ENCODE peak calls at places on chromosomes 11 and 22, in ten cellular contexts. One of them, this sample, is unnamed.

GRCh38 chr11:74141274-74141695 is 29.5 kb downstream of the C2CD3 start:
- DNase-seq in H1: no peak
- DNase-seq in H54: no peak
- DNase-seq in stomach: peak
- DNase-seq in right lobe of liver: no peak
- DNase-seq in body of pancreas: no peak
- DNase-seq in lower leg skin: no peak
- DNase-seq in transverse colon: peak
- DNase-seq in Peyer's patch: no peak
- DNase-seq in K562: no peak
- DNase-seq in this sample: no peak

GRCh38 chr22:30843245-30843644 is 125.3 kb downstream of the MORC2 start:
- DNase-seq in H1: no peak
- DNase-seq in H54: no peak
- DNase-seq in stomach: peak
- DNase-seq in right lobe of liver: no peak
- DNase-seq in body of pancreas: no peak
- DNase-seq in lower leg skin: peak
- DNase-seq in transverse colon: no peak
- DNase-seq in Peyer's patch: no peak
- DNase-seq in K562: no peak
- DNase-seq in this sample: no peak

GRCh38 chr11:135004495-135004894 is 592.5 kb upstream of the B3GAT1 start:
- DNase-seq in H1: no peak
- DNase-seq in H54: no peak
- DNase-seq in stomach: no peak
- DNase-seq in right lobe of liver: no peak
- DNase-seq in body of pancreas: no peak
- DNase-seq in lower leg skin: no peak
- DNase-seq in transverse colon: no peak
- DNase-seq in Peyer's patch: no peak
- DNase-seq in K562: no peak
- DNase-seq in this sample: no peak

GRCh38 chr11:30244255-30244654 is 13.4 kb downstream of the FSHB start:
- DNase-seq in H1: no peak
- DNase-seq in H54: peak
- DNase-seq in stomach: no peak
- DNase-seq in right lobe of liver: no peak
- DNase-seq in body of pancreas: no peak
- DNase-seq in lower leg skin: no peak
- DNase-seq in transverse colon: no peak
- DNase-seq in Peyer's patch: no peak
- DNase-seq in K562: no peak
- DNase-seq in this sample: no peak

GRCh38 chr11:120918257-120918656 is 105.6 kb upstream of the TBCEL start:
- DNase-seq in H1: no peak
- DNase-seq in H54: no peak
- DNase-seq in stomach: no peak
- DNase-seq in right lobe of liver: no peak
- DNase-seq in body of pancreas: no peak
- DNase-seq in lower leg skin: no peak
- DNase-seq in transverse colon: no peak
- DNase-seq in Peyer's patch: no peak
- DNase-seq in K562: no peak
- DNase-seq in this sample: no peak

GRCh38 chr11:45816614-45817013 is 11.7 kb downstream of the SLC35C1 start:
- DNase-seq in H1: peak
- DNase-seq in H54: no peak
- DNase-seq in stomach: no peak
- DNase-seq in right lobe of liver: peak
- DNase-seq in body of pancreas: no peak
- DNase-seq in lower leg skin: no peak
- DNase-seq in transverse colon: peak
- DNase-seq in Peyer's patch: no peak
- DNase-seq in K562: no peak
- DNase-seq in this sample: no peak

GRCh38 chr22:41352058-41352457 is 29.7 kb upstream of the TEF start:
- DNase-seq in H1: no peak
- DNase-seq in H54: peak
- DNase-seq in stomach: no peak
- DNase-seq in right lobe of liver: no peak
- DNase-seq in body of pancreas: no peak
- DNase-seq in lower leg skin: no peak
- DNase-seq in transverse colon: no peak
- DNase-seq in Peyer's patch: no peak
- DNase-seq in K562: no peak
- DNase-seq in this sample: no peak

GRCh38 chr11:97607301-97608000 is 1217.6 kb downstream of the JRKL start:
- DNase-seq in H1: no peak
- DNase-seq in H54: no peak
- DNase-seq in stomach: no peak
- DNase-seq in right lobe of liver: no peak
- DNase-seq in body of pancreas: no peak
- DNase-seq in lower leg skin: no peak
- DNase-seq in transverse colon: no peak
- DNase-seq in Peyer's patch: no peak
- DNase-seq in K562: no peak
- DNase-seq in this sample: no peak

GRCh38 chr11:67435031-67435726 is 2.3 kb downstream of the PTPRCAP start:
- DNase-seq in H1: no peak
- DNase-seq in H54: no peak
- DNase-seq in stomach: no peak
- DNase-seq in right lobe of liver: no peak
- DNase-seq in body of pancreas: no peak
- DNase-seq in lower leg skin: no peak
- DNase-seq in transverse colon: no peak
- DNase-seq in Peyer's patch: no peak
- DNase-seq in K562: no peak
- DNase-seq in this sample: no peak

GRCh38 chr11:67437082-67437821 is at the start of gene PTPRCAP:
- DNase-seq in H1: no peak
- DNase-seq in H54: no peak
- DNase-seq in stomach: peak
- DNase-seq in right lobe of liver: no peak
- DNase-seq in body of pancreas: no peak
- DNase-seq in lower leg skin: no peak
- DNase-seq in transverse colon: peak
- DNase-seq in Peyer's patch: peak
- DNase-seq in K562: peak
- DNase-seq in this sample: no peak

GRCh38 chr11:67434395-67434881 is 3.0 kb downstream of the PTPRCAP start:
- DNase-seq in H1: no peak
- DNase-seq in H54: no peak
- DNase-seq in stomach: no peak
- DNase-seq in right lobe of liver: no peak
- DNase-seq in body of pancreas: no peak
- DNase-seq in lower leg skin: no peak
- DNase-seq in transverse colon: no peak
- DNase-seq in Peyer's patch: no peak
- DNase-seq in K562: no peak
- DNase-seq in this sample: no peak

GRCh38 chr11:67436459-67437081 is 912 bp downstream of the PTPRCAP start:
- DNase-seq in H1: peak
- DNase-seq in H54: no peak
- DNase-seq in stomach: peak
- DNase-seq in right lobe of liver: no peak
- DNase-seq in body of pancreas: no peak
- DNase-seq in lower leg skin: no peak
- DNase-seq in transverse colon: peak
- DNase-seq in Peyer's patch: peak
- DNase-seq in K562: peak
- DNase-seq in this sample: peak

GRCh38 chr11:67435727-67436458 is 1.6 kb downstream of the PTPRCAP start:
- DNase-seq in H1: no peak
- DNase-seq in H54: no peak
- DNase-seq in stomach: no peak
- DNase-seq in right lobe of liver: no peak
- DNase-seq in body of pancreas: no peak
- DNase-seq in lower leg skin: no peak
- DNase-seq in transverse colon: no peak
- DNase-seq in Peyer's patch: no peak
- DNase-seq in K562: no peak
- DNase-seq in this sample: no peak
- TF ChIP-seq POLR2A in H1: no peak
- TF ChIP-seq POLR2A in H54: peak
- TF ChIP-seq POLR2A in stomach: no peak
- TF ChIP-seq POLR2A in right lobe of liver: no peak
- TF ChIP-seq POLR2A in body of pancreas: no peak
- TF ChIP-seq POLR2A in lower leg skin: no peak
- TF ChIP-seq POLR2A in transverse colon: peak
- TF ChIP-seq POLR2A in Peyer's patch: no peak
- TF ChIP-seq POLR2A in K562: peak
- TF ChIP-seq POLR2A in this sample: no peak

DNA sequence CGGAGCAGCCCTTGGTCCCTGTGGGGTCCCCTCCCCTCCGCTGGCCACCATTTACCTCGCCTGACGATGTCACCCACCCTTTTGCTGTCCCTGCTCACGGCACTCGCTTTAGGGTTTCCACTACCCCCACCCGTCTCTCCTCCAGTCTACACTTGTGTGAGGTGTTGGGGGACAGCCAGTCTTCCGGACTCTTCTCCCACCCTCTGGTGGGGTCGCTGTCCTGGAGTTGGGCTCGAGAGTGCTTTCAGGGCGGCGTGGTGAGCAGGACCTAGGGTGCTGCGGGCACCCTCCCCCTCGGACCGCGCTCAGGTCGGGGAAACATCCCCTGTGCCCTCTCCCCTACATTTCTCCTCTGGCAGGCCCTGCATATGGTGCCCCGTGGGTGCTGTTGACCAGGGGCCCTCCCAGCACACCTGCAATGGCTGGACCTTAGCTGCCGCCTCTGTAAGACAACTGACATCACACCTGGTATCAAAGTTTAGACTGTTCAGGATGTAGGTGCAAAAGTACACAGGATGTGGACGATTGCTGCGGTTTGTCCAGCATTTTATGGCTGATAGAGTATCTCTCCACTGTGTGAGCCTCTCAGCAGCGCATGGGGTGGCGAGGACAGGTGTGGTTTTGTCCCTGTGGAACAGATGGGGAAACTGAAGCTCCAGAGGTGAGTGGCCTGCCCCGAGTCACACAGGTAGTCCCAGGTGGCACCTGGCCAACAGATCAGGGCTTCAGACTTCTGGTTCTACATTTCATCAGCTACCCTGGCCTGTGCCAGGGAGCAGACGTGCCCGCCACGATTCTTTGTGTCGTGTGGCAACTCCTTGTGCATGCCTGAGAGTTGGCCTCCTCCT is 1.1 kb downstream of the GRK2 start:
- DNase-seq in H1: no peak
- DNase-seq in H54: no peak
- DNase-seq in stomach: peak
- DNase-seq in right lobe of liver: peak
- DNase-seq in body of pancreas: peak
- DNase-seq in lower leg skin: no peak
- DNase-seq in transverse colon: peak
- DNase-seq in Peyer's patch: peak
- DNase-seq in K562: peak
- DNase-seq in this sample: peak
- TF ChIP-seq POLR2A in H1: no peak
- TF ChIP-seq POLR2A in H54: no peak
- TF ChIP-seq POLR2A in stomach: no peak
- TF ChIP-seq POLR2A in right lobe of liver: peak
- TF ChIP-seq POLR2A in body of pancreas: no peak
- TF ChIP-seq POLR2A in lower leg skin: no peak
- TF ChIP-seq POLR2A in transverse colon: peak
- TF ChIP-seq POLR2A in Peyer's patch: peak
- TF ChIP-seq POLR2A in K562: no peak
- TF ChIP-seq POLR2A in this sample: no peak

GRCh38 chr11:61356701-61357100 is 5.0 kb downstream of the CYB561A3 start:
- DNase-seq in H1: no peak
- DNase-seq in H54: no peak
- DNase-seq in stomach: no peak
- DNase-seq in right lobe of liver: no peak
- DNase-seq in body of pancreas: no peak
- DNase-seq in lower leg skin: no peak
- DNase-seq in transverse colon: no peak
- DNase-seq in Peyer's patch: peak
- DNase-seq in K562: no peak
- DNase-seq in this sample: no peak

GRCh38 chr11:61359541-61359940 is 2.1 kb downstream of the CYB561A3 start:
- DNase-seq in H1: no peak
- DNase-seq in H54: no peak
- DNase-seq in stomach: no peak
- DNase-seq in right lobe of liver: no peak
- DNase-seq in body of pancreas: no peak
- DNase-seq in lower leg skin: no peak
- DNase-seq in transverse colon: peak
- DNase-seq in Peyer's patch: no peak
- DNase-seq in K562: no peak
- DNase-seq in this sample: no peak

GRCh38 chr11:61358566-61358965 is 3.1 kb downstream of the CYB561A3 start:
- DNase-seq in H1: no peak
- DNase-seq in H54: no peak
- DNase-seq in stomach: no peak
- DNase-seq in right lobe of liver: no peak
- DNase-seq in body of pancreas: no peak
- DNase-seq in lower leg skin: no peak
- DNase-seq in transverse colon: no peak
- DNase-seq in Peyer's patch: no peak
- DNase-seq in K562: no peak
- DNase-seq in this sample: no peak

GRCh38 chr11:61357894-61358239 is 3.8 kb downstream of the CYB561A3 start:
- DNase-seq in H1: no peak
- DNase-seq in H54: no peak
- DNase-seq in stomach: no peak
- DNase-seq in right lobe of liver: no peak
- DNase-seq in body of pancreas: no peak
- DNase-seq in lower leg skin: no peak
- DNase-seq in transverse colon: no peak
- DNase-seq in Peyer's patch: no peak
- DNase-seq in K562: no peak
- DNase-seq in this sample: no peak

DNA sequence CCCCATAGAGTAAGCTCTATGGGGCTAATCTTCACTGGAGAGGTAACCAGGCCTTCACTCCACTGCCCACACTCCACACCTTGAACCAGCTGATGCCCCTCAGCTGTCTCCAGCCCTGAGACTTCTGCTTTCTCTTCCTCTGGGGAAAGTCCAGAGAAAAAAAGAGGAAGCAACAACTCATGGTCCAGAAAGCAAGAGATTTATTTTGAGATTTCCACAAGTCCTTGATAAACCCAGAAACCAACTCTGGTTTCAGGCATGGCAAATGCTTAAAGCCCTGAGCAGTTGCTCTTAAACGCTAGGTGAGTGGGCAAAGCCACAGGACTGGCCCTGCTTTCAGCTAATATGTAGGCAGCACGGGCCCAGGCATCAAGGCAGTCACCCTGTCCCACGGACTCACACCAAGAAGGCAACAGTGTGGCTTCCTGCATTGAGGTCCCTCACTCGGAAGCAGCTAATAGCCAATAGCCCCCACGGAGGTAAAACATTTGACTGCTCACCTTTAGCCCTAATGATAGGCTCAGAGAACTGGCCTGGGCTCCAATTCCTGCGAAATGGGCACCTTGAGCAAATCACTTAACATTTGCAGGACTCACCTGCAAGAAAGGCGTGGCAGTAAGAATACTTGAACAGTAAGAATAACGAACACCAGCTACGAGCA is 4.3 kb downstream of the CYB561A3 start:
- DNase-seq in H1: no peak
- DNase-seq in H54: no peak
- DNase-seq in stomach: no peak
- DNase-seq in right lobe of liver: no peak
- DNase-seq in body of pancreas: no peak
- DNase-seq in lower leg skin: no peak
- DNase-seq in transverse colon: no peak
- DNase-seq in Peyer's patch: peak
- DNase-seq in K562: no peak
- DNase-seq in this sample: no peak
- TF ChIP-seq POLR2A in H1: no peak
- TF ChIP-seq POLR2A in H54: no peak
- TF ChIP-seq POLR2A in stomach: no peak
- TF ChIP-seq POLR2A in right lobe of liver: no peak
- TF ChIP-seq POLR2A in body of pancreas: no peak
- TF ChIP-seq POLR2A in lower leg skin: no peak
- TF ChIP-seq POLR2A in transverse colon: no peak
- TF ChIP-seq POLR2A in Peyer's patch: no peak
- TF ChIP-seq POLR2A in K562: no peak
- TF ChIP-seq POLR2A in this sample: no peak

GRCh38 chr11:80466570-80466969 is 1025.7 kb upstream of the TENM4 start:
- DNase-seq in H1: no peak
- DNase-seq in H54: no peak
- DNase-seq in stomach: no peak
- DNase-seq in right lobe of liver: no peak
- DNase-seq in body of pancreas: no peak
- DNase-seq in lower leg skin: no peak
- DNase-seq in transverse colon: no peak
- DNase-seq in Peyer's patch: no peak
- DNase-seq in K562: no peak
- DNase-seq in this sample: no peak
- TF ChIP-seq POLR2A in H1: no peak
- TF ChIP-seq POLR2A in H54: no peak
- TF ChIP-seq POLR2A in stomach: no peak
- TF ChIP-seq POLR2A in right lobe of liver: no peak
- TF ChIP-seq POLR2A in body of pancreas: no peak
- TF ChIP-seq POLR2A in lower leg skin: no peak
- TF ChIP-seq POLR2A in transverse colon: no peak
- TF ChIP-seq POLR2A in Peyer's patch: no peak
- TF ChIP-seq POLR2A in K562: no peak
- TF ChIP-seq POLR2A in this sample: no peak